ENCODE peak calls at places on chromosomes 2 and 18, in eight cellular contexts. J is GM06990, V is tibial artery, U is HCT116, R is adipocyte, Z is neuronal stem cell, M is thoracic aorta, E is Caco-2. N is an unnamed sample. For H3K27me3, the result is how much of the 10 kb centered on the place peaks cover.

GRCh38 chr2:83071352-83071751 is 1387.7 kb downstream of the SUCLG1 start:
- DNase-seq in U (no peak), Z (no peak), E (no peak), M (no peak), V (no peak), J (no peak), R (no peak), N (no peak)

GRCh38 chr2:171522804-171523338 is 597 bp downstream of the CYBRD1 start:
- DNase-seq in Z (peak), V (no peak), R (peak), E (no peak), U (no peak), J (peak), M (no peak), N (peak)

GRCh38 chr2:209321076-209321475 is 102.8 kb upstream of the MAP2 start:
- DNase-seq in U (no peak), E (no peak), J (no peak), R (peak), M (no peak), Z (no peak), V (no peak), N (no peak)

GRCh38 chr18:44079602-44080001 is 601.1 kb upstream of the SETBP1 start:
- DNase-seq in U (no peak), M (no peak), Z (no peak), J (no peak), V (no peak), E (no peak), R (peak), N (no peak)

GRCh38 chr2:187264612-187265011 is 183.4 kb downstream of the CALCRL start:
- DNase-seq in U (no peak), R (peak), V (no peak), E (no peak), M (no peak), Z (no peak), J (no peak), N (no peak)

GRCh38 chr18:58291131-58291530 is 247.1 kb downstream of the NEDD4L start:
- DNase-seq in Z (no peak), R (no peak), E (no peak), M (no peak), U (no peak), V (no peak), J (no peak), N (no peak)

GRCh38 chr2:66839551-66840320 is 404.8 kb downstream of the MEIS1 start:
- DNase-seq in J (no peak), U (no peak), R (peak), E (no peak), M (no peak), Z (no peak), V (no peak), N (peak)

GRCh38 chr2:62071126-62071598 is 124.8 kb upstream of the B3GNT2 start:
- DNase-seq in U (no peak), Z (no peak), E (no peak), R (no peak), M (no peak), J (no peak), V (no peak), N (no peak)

GRCh38 chr2:232951891-232952290 is 61.2 kb downstream of the NGEF start:
- DNase-seq in U (no peak), V (no peak), Z (no peak), M (no peak), R (no peak), J (no peak), E (no peak), N (peak)

GRCh38 chr2:166375736-166376487 is at the start of gene SCN9A:
- DNase-seq in M (peak), V (peak), J (peak), E (peak), U (no peak), R (peak), Z (peak), N (peak)

GRCh38 chr2:54838585-54839035 is 115.1 kb downstream of the EML6 start:
- DNase-seq in R (peak), M (peak), Z (peak), J (peak), U (peak), E (peak), V (peak), N (peak)

GRCh38 chr18:13500227-13500865 is 226.0 kb downstream of the FAM210A start:
- DNase-seq in R (peak), E (no peak), M (no peak), V (peak), J (no peak), Z (peak), U (no peak), N (peak)

GRCh38 chr2:187500585-187501359 is 52.7 kb upstream of the CALCRL start:
- DNase-seq in Z (no peak), E (peak), J (no peak), U (peak), R (peak), V (no peak), M (no peak), N (peak)

GRCh38 chr2:20617081-20617575 is 33.8 kb downstream of the HS1BP3 start:
- DNase-seq in Z (no peak), V (peak), M (no peak), E (peak), U (no peak), R (no peak), J (no peak), N (no peak)

GRCh38 chr2:195898505-195898904 is 170.1 kb downstream of the DNAH7 start:
- DNase-seq in Z (peak), V (no peak), U (peak), J (no peak), R (peak), M (no peak), E (no peak), N (peak)

GRCh38 chr18:79749251-79750191 is 48.2 kb upstream of the KCNG2 start:
- DNase-seq in Z (no peak), M (no peak), V (peak), E (no peak), J (no peak), R (no peak), U (no peak), N (no peak)

GRCh38 chr2:36963106-36963505 is 3.2 kb downstream of the STRN start:
- DNase-seq in V (no peak), R (no peak), E (no peak), M (no peak), Z (no peak), J (no peak), U (no peak), N (no peak)

GRCh38 chr18:59952283-59953007 is 52.6 kb downstream of the PMAIP1 start:
- DNase-seq in V (no peak), R (no peak), E (no peak), M (no peak), U (no peak), J (no peak), Z (no peak), N (no peak)

GRCh38 chr18:39976771-39977170 is 1978.3 kb upstream of the PIK3C3 start:
- DNase-seq in E (no peak), R (no peak), M (no peak), Z (no peak), U (no peak), J (no peak), V (no peak), N (no peak)

GRCh38 chr2:122028371-122029102 is 273.1 kb downstream of the TSN start:
- DNase-seq in M (no peak), Z (no peak), R (peak), V (no peak), U (no peak), J (no peak), E (no peak), N (peak)

GRCh38 chr2:215554689-215555088 is 118.8 kb upstream of the FN1 start:
- DNase-seq in U (no peak), M (no peak), Z (no peak), R (no peak), E (no peak), V (no peak), J (no peak), N (no peak)

GRCh38 chr2:113838277-113838676 is 51.6 kb upstream of the ACTR3 start:
- DNase-seq in U (no peak), J (no peak), V (no peak), R (no peak), M (no peak), Z (no peak), E (no peak), N (no peak)

GRCh38 chr2:217922101-217923006 is 80.4 kb downstream of the TNS1 start:
- DNase-seq in U (no peak), J (no peak), M (no peak), E (no peak), Z (no peak), R (peak), V (peak), N (no peak)

GRCh38 chr2:120220756-120221155 is 2.4 kb downstream of the TMEM185B start:
- DNase-seq in E (no peak), J (no peak), Z (no peak), U (no peak), V (no peak), R (no peak), M (no peak), N (no peak)

GRCh38 chr2:14700753-14701152 is 68.2 kb downstream of the LRATD1 start:
- DNase-seq in U (no peak), E (no peak), J (no peak), R (no peak), V (no peak), Z (no peak), M (no peak), N (peak)

GRCh38 chr2:110869472-110870446 is 137.4 kb downstream of the ACOXL start:
- DNase-seq in R (no peak), M (no peak), E (no peak), U (peak), Z (no peak), V (no peak), J (no peak), N (peak)

GRCh38 chr2:232556426-232556825 is 5.9 kb downstream of the EIF4E2 start:
- DNase-seq in Z (no peak), E (no peak), V (no peak), M (no peak), J (no peak), U (no peak), R (peak), N (no peak)

GRCh38 chr2:68806511-68807109 is 64.6 kb downstream of the BMP10 start:
- DNase-seq in Z (no peak), E (no peak), U (no peak), V (no peak), R (peak), M (no peak), J (no peak), N (peak)

GRCh38 chr2:156505696-156506095 is 69.5 kb downstream of the GPD2 start:
- DNase-seq in M (no peak), R (no peak), U (no peak), J (no peak), V (no peak), E (no peak), Z (no peak), N (no peak)

GRCh38 chr18:71849407-71849806 is 694.7 kb downstream of the CBLN2 start:
- DNase-seq in Z (no peak), M (no peak), V (no peak), R (no peak), E (no peak), U (no peak), J (no peak), N (no peak)

GRCh38 chr2:70010222-70011111 is 49.0 kb upstream of the ASPRV1 start:
- DNase-seq in R (no peak), E (peak), U (no peak), V (no peak), M (no peak), J (no peak), Z (no peak), N (no peak)

GRCh38 chr18:79503891-79504475 is 108.3 kb downstream of the NFATC1 start:
- DNase-seq in R (no peak), Z (no peak), M (no peak), J (no peak), V (peak), E (no peak), U (no peak), N (no peak)

GRCh38 chr2:215542690-215543089 is 106.8 kb upstream of the FN1 start:
- DNase-seq in J (no peak), M (no peak), V (no peak), U (no peak), E (no peak), Z (no peak), R (peak), N (no peak)

GRCh38 chr2:153873062-153874048 is 1.6 kb downstream of the GALNT13 start:
- DNase-seq in E (no peak), Z (no peak), R (no peak), U (no peak), V (no peak), M (no peak), J (no peak), N (no peak)
- H3K27me3 ChIP-seq in E (under half), Z (under half), R (under half), U (under half), V (under half), M (under half), J (under half), N (under half)

DNA sequence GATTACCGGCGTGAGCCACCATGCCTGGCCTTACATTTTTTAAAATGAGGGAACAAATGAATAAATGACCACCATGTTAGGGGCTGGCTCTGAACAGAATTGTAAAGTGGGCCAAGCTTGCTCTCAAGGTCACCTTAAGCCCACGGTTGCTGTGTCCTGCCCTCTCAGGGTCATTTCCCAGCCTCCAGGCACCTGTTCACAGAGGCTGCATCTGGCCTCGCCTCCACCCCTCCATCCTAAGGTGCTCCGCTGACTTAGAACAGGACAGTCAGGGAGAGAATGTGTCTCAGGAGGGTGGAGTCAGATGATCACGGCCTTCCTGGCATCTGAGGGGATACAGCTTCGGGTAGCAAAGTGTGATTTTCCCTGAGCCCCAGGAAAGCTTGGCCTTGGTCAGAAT is 7.3 kb downstream of the SFTPB start:
- DNase-seq in E (no peak), U (no peak), M (no peak), J (no peak), Z (no peak), V (no peak), R (no peak), N (no peak)
- H3K4me3 ChIP-seq in E (no peak), U (no peak), M (no peak), J (no peak), Z (no peak), V (no peak), R (no peak), N (no peak)

GRCh38 chr2:159164457-159164894 is 122.0 kb downstream of the WDSUB1 start:
- DNase-seq in R (no peak), J (no peak), Z (no peak), M (no peak), V (no peak), U (no peak), E (no peak), N (no peak)
- H3K27me3 ChIP-seq in R (under half), J (under half), Z (under half), M (under half), V (under half), U (under half), E (under half), N (under half)

GRCh38 chr18:74498712-74499629 is 2.8 kb downstream of the CNDP2 start:
- DNase-seq in E (no peak), V (peak), M (no peak), Z (no peak), U (no peak), R (no peak), J (peak), N (peak)
- H3K4me3 ChIP-seq in E (no peak), V (no peak), M (peak), Z (no peak), U (no peak), R (peak), J (peak), N (peak)

GRCh38 chr2:43657241-43657640 is 19.0 kb downstream of the C1GALT1C1L start:
- DNase-seq in M (no peak), R (no peak), U (no peak), J (no peak), Z (no peak), V (no peak), E (no peak), N (no peak)
- H3K27me3 ChIP-seq in M (under half), R (under half), U (under half), J (under half), Z (under half), V (under half), E (under half), N (under half)